ENCODE peak calls at places on chromosomes 1 and 21, in eight cellular contexts. L is cardiac fibroblast; I is H1; S is testis; O is OCI-LY7; G is naive thymus-derived CD4-positive, alpha-beta T cell; Q is CD8-positive, alpha-beta T cell; A is transverse colon. Y is an unnamed sample.

GRCh38 chr1:155989242-155989991 is 11.1 kb upstream of the ARHGEF2 start:
- DNase-seq in A (peak), O (peak), L (peak), Q (peak), I (peak), S (peak), G (peak), Y (peak)

GRCh38 chr1:58597076-58597475 is 20.0 kb upstream of the TACSTD2 start:
- DNase-seq in Q (no peak), A (no peak), G (no peak), O (no peak), I (no peak), S (no peak), L (no peak), Y (no peak)

GRCh38 chr1:201639391-201639790 is 100.5 kb downstream of the NAV1 start:
- DNase-seq in Q (no peak), S (no peak), G (no peak), A (no peak), L (no peak), I (no peak), O (no peak), Y (no peak)

GRCh38 chr1:24409535-24409934 is 4.0 kb downstream of the STPG1 start:
- DNase-seq in I (no peak), O (no peak), S (no peak), L (peak), A (no peak), G (no peak), Q (no peak), Y (no peak)

GRCh38 chr1:162631546-162632233 is 574 bp upstream of the DDR2 start:
- DNase-seq in G (no peak), L (peak), O (no peak), A (no peak), I (no peak), S (peak), Q (no peak), Y (no peak)

GRCh38 chr1:214337015-214337414 is 56.1 kb downstream of the SMYD2 start:
- DNase-seq in G (no peak), L (no peak), O (no peak), I (no peak), A (no peak), Q (no peak), S (no peak), Y (no peak)

GRCh38 chr1:35430762-35431161 is 126.4 kb downstream of the KIAA0319L start:
- DNase-seq in I (no peak), A (no peak), S (no peak), L (no peak), O (no peak), G (no peak), Q (no peak), Y (no peak)

GRCh38 chr1:93219443-93219842 is 38.9 kb downstream of the CCDC18 start:
- DNase-seq in L (no peak), I (no peak), A (no peak), S (no peak), Q (no peak), O (peak), G (peak), Y (peak)

GRCh38 chr1:214321686-214322453 is 40.9 kb downstream of the SMYD2 start:
- DNase-seq in L (no peak), A (no peak), O (no peak), I (no peak), Q (no peak), S (no peak), G (no peak), Y (peak)

GRCh38 chr1:78840447-78841251 is 165.9 kb downstream of the ADGRL4 start:
- DNase-seq in O (no peak), S (no peak), I (peak), G (no peak), L (peak), Q (no peak), A (no peak), Y (no peak)

GRCh38 chr1:22264464-22265330 is 121.8 kb upstream of the WNT4 start:
- DNase-seq in I (peak), G (no peak), L (no peak), A (no peak), O (no peak), S (no peak), Q (no peak), Y (no peak)

GRCh38 chr1:81803423-81804103 is 2.8 kb downstream of the ADGRL2 start:
- DNase-seq in Q (no peak), O (no peak), A (no peak), L (peak), G (no peak), I (no peak), S (peak), Y (no peak)

GRCh38 chr1:221525749-221526148 is 216.1 kb downstream of the DUSP10 start:
- DNase-seq in S (no peak), G (no peak), L (no peak), A (no peak), O (no peak), I (no peak), Q (no peak), Y (no peak)

GRCh38 chr1:24285231-24285630 is 33.9 kb upstream of the GRHL3 start:
- DNase-seq in Q (no peak), I (no peak), O (no peak), S (no peak), G (no peak), A (no peak), L (no peak), Y (no peak)

GRCh38 chr1:51517361-51518032 is 1.6 kb downstream of the EPS15 start:
- DNase-seq in G (no peak), Q (no peak), A (no peak), L (peak), O (peak), S (peak), I (no peak), Y (no peak)

DNA sequence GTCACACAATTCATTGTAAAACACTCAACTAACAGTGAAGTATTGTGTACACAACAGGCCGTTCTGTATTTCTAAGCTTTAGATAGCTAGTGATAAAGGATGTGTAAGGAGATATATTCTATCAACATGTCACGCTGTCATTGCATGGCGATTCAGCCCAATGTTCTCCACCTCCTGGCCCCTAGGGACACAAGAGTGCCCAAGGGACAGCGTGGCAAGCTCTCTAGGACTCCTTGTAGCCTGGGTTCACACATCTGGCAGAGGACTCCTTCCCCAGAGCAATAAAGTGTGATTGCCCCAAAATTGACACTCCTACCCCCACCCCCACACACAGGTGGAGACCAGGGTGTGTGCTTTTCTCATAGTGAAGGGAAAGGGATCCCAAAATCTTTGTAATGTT is 11.7 kb downstream of the TMPRSS3 start:
- DNase-seq in L (no peak), I (no peak), A (no peak), Q (no peak), S (no peak), O (no peak), G (no peak), Y (no peak)
- H3K4me3 ChIP-seq in L (no peak), I (no peak), A (no peak), Q (no peak), S (no peak), O (no peak), G (no peak), Y (no peak)

GRCh38 chr1:116351914-116352313 is 21.1 kb upstream of the ATP1A1 start:
- DNase-seq in Q (no peak), S (no peak), L (no peak), A (no peak), I (no peak), O (no peak), G (no peak), Y (no peak)
- H3K4me3 ChIP-seq in Q (no peak), S (no peak), L (no peak), A (no peak), I (no peak), O (no peak), G (no peak), Y (no peak)

DNA sequence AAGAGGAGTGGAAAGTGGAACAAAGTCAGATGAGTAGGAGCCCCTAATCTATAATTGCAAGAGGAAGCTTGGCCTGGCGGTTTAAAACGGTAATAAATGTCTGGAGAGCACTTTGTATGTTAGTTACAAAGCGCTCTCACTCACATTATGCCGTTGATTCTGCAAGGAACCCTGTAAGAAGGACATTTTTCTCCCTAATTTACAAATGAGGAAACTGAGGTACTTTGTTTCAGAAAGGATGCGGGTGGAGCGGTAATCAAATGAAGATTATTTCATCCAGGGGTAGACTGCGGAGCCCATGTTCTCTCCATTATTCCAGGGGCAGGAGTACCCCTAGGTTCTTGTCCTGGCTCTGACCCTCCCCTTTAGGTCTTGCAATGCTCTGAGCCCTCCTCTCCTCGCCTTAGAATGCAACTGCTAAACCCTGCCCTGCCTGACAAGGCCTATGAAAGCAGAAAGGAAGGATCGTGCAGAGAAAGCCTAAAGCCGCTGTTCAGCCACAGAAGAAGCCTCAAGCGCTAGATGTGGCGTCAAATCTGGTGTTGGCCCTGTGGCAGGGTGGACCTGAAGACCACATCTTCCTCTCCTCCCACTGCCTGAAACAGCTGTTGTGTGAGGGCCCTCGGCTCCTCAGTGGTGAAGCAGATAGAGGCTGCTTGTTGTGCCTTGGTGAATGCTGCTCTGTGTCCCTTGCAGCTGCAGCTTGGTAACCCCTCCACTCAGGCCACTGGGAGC is 588 bp upstream of the PACC1 start:
- DNase-seq in I (peak), Q (no peak), S (no peak), A (no peak), O (peak), G (no peak), L (no peak), Y (peak)
- H3K4me3 ChIP-seq in I (peak), Q (peak), S (peak), A (peak), O (peak), G (peak), L (no peak), Y (peak)

DNA sequence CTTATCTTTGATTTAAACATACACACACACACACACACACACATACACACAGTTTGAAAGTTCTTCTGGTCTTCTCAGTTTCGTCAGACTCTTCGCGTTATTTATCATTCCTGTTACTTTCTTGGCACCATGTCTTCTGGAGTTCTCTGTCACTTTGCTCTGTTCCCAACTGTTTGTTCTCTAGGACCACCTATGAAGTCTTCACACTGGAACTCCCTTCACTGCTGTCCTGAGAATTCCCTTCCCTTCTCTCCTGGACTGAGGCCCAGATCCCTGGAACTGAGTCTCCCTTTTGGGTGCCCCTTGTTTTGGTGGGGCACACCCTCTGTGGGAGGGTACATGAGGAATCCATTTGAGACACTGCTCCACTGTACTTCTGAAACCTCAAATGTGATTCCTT is 30.5 kb downstream of the ALG14 start:
- DNase-seq in O (no peak), A (no peak), I (no peak), L (peak), S (peak), Q (no peak), G (no peak), Y (no peak)
- H3K4me3 ChIP-seq in O (no peak), A (no peak), I (no peak), L (no peak), S (no peak), Q (no peak), G (no peak), Y (no peak)

GRCh38 chr1:207319207-207319606 is 2.3 kb upstream of the CD55 start:
- DNase-seq in G (no peak), A (no peak), Q (no peak), S (no peak), I (no peak), O (no peak), L (no peak), Y (no peak)

GRCh38 chr1:207316622-207317510 is 4.6 kb upstream of the CD55 start:
- DNase-seq in L (peak), A (peak), O (no peak), S (no peak), Q (no peak), I (no peak), G (no peak), Y (no peak)

GRCh38 chr1:207316141-207316540 is 5.3 kb upstream of the CD55 start:
- DNase-seq in L (no peak), A (no peak), S (no peak), O (no peak), I (no peak), Q (no peak), G (no peak), Y (no peak)

GRCh38 chr1:207318072-207318619 is 3.3 kb upstream of the CD55 start:
- DNase-seq in A (no peak), G (no peak), Q (no peak), L (no peak), S (no peak), I (no peak), O (no peak), Y (no peak)

DNA sequence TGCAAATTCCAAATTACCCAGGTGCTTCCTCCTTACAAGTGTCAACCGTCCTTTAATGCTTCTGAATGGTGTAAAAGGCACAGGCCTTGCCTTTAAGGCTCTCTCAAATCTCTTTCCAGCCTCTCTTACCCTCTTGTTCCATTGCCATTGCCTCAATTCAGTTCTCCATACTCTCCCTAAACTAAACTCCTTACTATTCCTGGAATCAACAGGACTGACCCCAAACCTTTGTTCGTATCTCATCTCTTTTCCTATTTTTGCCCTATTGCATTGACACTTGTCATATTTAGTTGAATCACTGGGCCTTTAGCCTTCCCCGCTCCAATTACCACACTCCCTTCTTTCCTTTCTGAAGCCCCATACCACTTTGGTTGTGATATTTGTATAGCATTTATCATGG is 3.9 kb upstream of the CD55 start:
- DNase-seq in S (no peak), L (no peak), A (no peak), G (no peak), O (no peak), I (no peak), Q (no peak), Y (no peak)
- H3K4me3 ChIP-seq in S (no peak), L (no peak), A (no peak), G (no peak), O (no peak), I (no peak), Q (no peak), Y (no peak)